ENCODE peak calls at places on chromosomes 6 and 20, in five cellular contexts. D is AG04450, N is brain microvascular endothelial cell, A is stomach, P is left lung. K is an unnamed sample.

GRCh38 chr20:20083796-20084195 is 31.5 kb downstream of the CFAP61 start:
- DNase-seq in D (no peak), N (no peak), A (no peak), P (no peak), K (no peak)

GRCh38 chr6:7108964-7109836 is 1.4 kb downstream of the RREB1 start:
- DNase-seq in D (peak), N (peak), A (peak), P (peak), K (peak)

GRCh38 chr6:37011656-37012378 is 6.4 kb downstream of the FGD2 start:
- DNase-seq in D (peak), N (peak), A (no peak), P (peak), K (no peak)

GRCh38 chr6:148892247-148892646 is 145.4 kb downstream of the UST start:
- DNase-seq in D (no peak), N (no peak), A (no peak), P (no peak), K (no peak)

GRCh38 chr20:38267251-38267650 is 6.7 kb upstream of the KIAA1755 start:
- DNase-seq in D (no peak), N (no peak), A (no peak), P (no peak), K (no peak)

GRCh38 chr6:151436814-151437213 is 15.1 kb downstream of the RMND1 start:
- DNase-seq in D (no peak), N (no peak), A (no peak), P (no peak), K (no peak)

GRCh38 chr20:43736588-43737091 is 9.8 kb upstream of the GTSF1L start:
- DNase-seq in D (no peak), N (no peak), A (no peak), P (no peak), K (no peak)

GRCh38 chr6:83127976-83128375 is 60.5 kb downstream of the DOP1A start:
- DNase-seq in D (peak), N (no peak), A (no peak), P (no peak), K (no peak)

GRCh38 chr20:47865912-47866311 is 80.6 kb upstream of the SULF2 start:
- DNase-seq in D (no peak), N (no peak), A (no peak), P (no peak), K (no peak)

GRCh38 chr20:59994697-59995122 is 36.5 kb downstream of the CDH26 start:
- DNase-seq in D (no peak), N (no peak), A (peak), P (peak), K (no peak)

GRCh38 chr6:104736545-104736944 is 123.2 kb downstream of the HACE1 start:
- DNase-seq in D (no peak), N (no peak), A (no peak), P (no peak), K (no peak)

GRCh38 chr6:89313006-89313405 is 2.1 kb downstream of the GABRR2 start:
- DNase-seq in D (peak), N (peak), A (no peak), P (no peak), K (no peak)

GRCh38 chr20:2840967-2841531 is 504 bp downstream of the VPS16 start:
- DNase-seq in D (peak), N (peak), A (peak), P (peak), K (peak)

GRCh38 chr6:28747631-28748157 is 176.1 kb downstream of the TRIM27 start:
- DNase-seq in D (peak), N (peak), A (no peak), P (no peak), K (no peak)

GRCh38 chr6:129131282-129131681 is 248.3 kb downstream of the LAMA2 start:
- DNase-seq in D (no peak), N (no peak), A (no peak), P (no peak), K (no peak)

GRCh38 chr6:12603711-12604049 is 112.9 kb upstream of the PHACTR1 start:
- DNase-seq in D (no peak), N (no peak), A (no peak), P (no peak), K (no peak)
- TF ChIP-seq CTCF in D (no peak), N (no peak), A (no peak), P (peak), K (no peak)

DNA sequence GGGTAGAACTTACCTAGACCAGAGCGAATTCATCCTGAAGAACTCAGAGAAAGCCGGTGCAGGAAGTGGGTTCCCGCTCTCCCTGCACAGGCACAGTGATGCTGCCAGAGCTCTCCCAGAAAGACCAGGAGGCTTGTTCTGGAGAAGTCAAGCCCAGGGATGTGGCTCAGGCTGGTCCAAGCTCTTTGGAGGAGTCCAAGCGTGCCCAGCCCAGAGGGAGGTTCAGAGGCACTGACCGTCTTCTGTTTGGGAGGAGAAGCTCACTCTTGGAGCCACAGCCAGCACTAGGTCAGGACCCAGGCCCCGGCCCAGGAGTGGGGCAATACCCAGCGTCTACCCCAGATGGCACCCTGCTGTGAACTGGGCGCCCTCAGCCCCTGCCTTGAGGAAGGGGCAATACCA is 1.5 kb upstream of the PMEPA1 start:
- DNase-seq in D (no peak), N (no peak), A (no peak), P (no peak), K (no peak)
- TF ChIP-seq CTCF in D (no peak), N (peak), A (no peak), P (no peak), K (peak)

GRCh38 chr6:107713214-107713962 is 110.7 kb downstream of the SCML4 start:
- DNase-seq in D (no peak), N (no peak), A (no peak), P (no peak), K (no peak)
- TF ChIP-seq CTCF in D (no peak), N (no peak), A (no peak), P (no peak), K (no peak)

GRCh38 chr6:32785781-32786533 is 22.6 kb upstream of the HLA-DQB2 start:
- DNase-seq in D (no peak), N (peak), A (no peak), P (no peak), K (no peak)
- TF ChIP-seq CTCF in D (peak), N (peak), A (no peak), P (peak), K (peak)

GRCh38 chr6:70292144-70292543 is 10.7 kb downstream of the COL9A1 start:
- DNase-seq in D (no peak), N (no peak), A (no peak), P (no peak), K (no peak)

GRCh38 chr6:70289299-70289698 is 13.6 kb downstream of the COL9A1 start:
- DNase-seq in D (no peak), N (no peak), A (no peak), P (no peak), K (no peak)
- TF ChIP-seq CTCF in D (no peak), N (peak), A (no peak), P (no peak), K (peak)

DNA sequence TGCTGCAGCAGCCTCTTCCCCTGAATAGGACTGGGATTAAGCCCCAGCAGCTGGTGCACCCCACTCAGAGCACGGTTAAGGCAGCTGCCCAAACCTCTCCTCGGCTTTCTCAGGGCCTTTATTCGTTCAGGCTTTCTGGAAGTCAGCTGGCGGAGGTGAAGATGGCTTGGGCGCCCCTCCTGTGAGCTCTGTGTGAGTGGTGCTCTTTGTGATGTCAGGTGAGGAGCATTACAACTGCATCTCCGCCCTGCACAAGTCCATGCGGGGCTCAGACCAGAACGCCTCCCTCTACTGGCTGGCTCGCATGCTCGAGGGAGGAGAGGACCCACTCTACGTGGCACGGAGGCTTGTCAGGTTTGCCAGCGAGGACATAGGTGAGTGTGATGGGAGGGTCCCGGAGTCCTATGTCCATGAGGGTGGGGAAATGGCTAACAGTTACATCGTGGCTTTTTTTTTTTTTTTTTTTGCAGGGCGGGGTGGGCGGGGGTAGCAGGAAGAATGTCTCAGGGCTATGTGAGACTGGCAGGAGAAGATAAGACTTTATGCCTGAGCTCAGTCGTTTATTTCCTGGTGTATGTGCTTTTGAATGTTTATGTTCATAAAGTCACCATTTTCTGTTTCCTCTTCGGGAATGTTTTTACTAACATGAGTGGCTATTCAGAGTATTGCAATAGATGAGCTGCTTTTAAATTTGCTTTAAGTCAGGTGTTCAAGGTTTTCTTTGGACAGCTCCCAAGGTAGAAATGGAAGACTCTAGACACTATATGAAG is 18.2 kb downstream of the WRNIP1 start:
- DNase-seq in D (no peak), N (no peak), A (no peak), P (no peak), K (no peak)
- TF ChIP-seq CTCF in D (peak), N (no peak), A (no peak), P (no peak), K (no peak)

GRCh38 chr6:138724015-138724414 is 49.6 kb upstream of the CCDC28A start:
- DNase-seq in D (no peak), N (peak), A (peak), P (no peak), K (no peak)
- TF ChIP-seq CTCF in D (no peak), N (peak), A (no peak), P (no peak), K (no peak)